ENCODE peak calls at places on chromosomes 7 and 10, in nine cellular contexts. I is PC-3, J is GM13977, Z is Calu3, X is hypothalamus, K is neural crest cell, C is NCI-H2081, B is NCI-H446, S is T-helper 2 cell. R is an unnamed sample.

GRCh38 chr10:123221418-123221817 is 67.2 kb downstream of the BUB3 start:
- DNase-seq in B (no peak), C (no peak), S (no peak), Z (no peak), K (no peak), I (no peak), J (no peak), X (no peak), R (no peak)

GRCh38 chr7:70694357-70694908 is 437.5 kb upstream of the GALNT17 start:
- DNase-seq in J (peak), B (no peak), S (no peak), K (peak), I (no peak), Z (no peak), C (peak), X (peak), R (no peak)

GRCh38 chr10:113047963-113048781 is 98.1 kb downstream of the TCF7L2 start:
- DNase-seq in X (no peak), B (no peak), K (no peak), C (peak), S (no peak), Z (no peak), J (no peak), I (no peak), R (no peak)

GRCh38 chr7:85074016-85074415 is 112.8 kb downstream of the SEMA3D start:
- DNase-seq in J (no peak), C (no peak), X (no peak), K (no peak), I (peak), B (no peak), S (no peak), Z (no peak), R (no peak)

GRCh38 chr7:79050592-79050991 is 402.9 kb downstream of the MAGI2 start:
- DNase-seq in Z (no peak), J (no peak), C (no peak), B (peak), I (peak), S (no peak), X (no peak), K (no peak), R (no peak)

GRCh38 chr10:44298713-44299112 is 86.2 kb downstream of the CXCL12 start:
- DNase-seq in C (no peak), I (no peak), J (no peak), K (no peak), X (no peak), B (no peak), S (no peak), Z (no peak), R (no peak)

GRCh38 chr10:30027057-30028005 is 32.1 kb downstream of the JCAD start:
- DNase-seq in J (peak), B (no peak), I (peak), S (peak), C (no peak), X (no peak), K (no peak), Z (peak), R (peak)

GRCh38 chr7:404782-405488 is 114.7 kb downstream of the PDGFA start:
- DNase-seq in S (no peak), C (no peak), B (no peak), J (no peak), I (no peak), X (no peak), K (no peak), Z (no peak), R (no peak)

GRCh38 chr7:106501605-106502580 is 159.1 kb downstream of the CCDC71L start:
- DNase-seq in X (no peak), Z (no peak), S (no peak), J (no peak), K (no peak), B (no peak), C (no peak), I (no peak), R (no peak)

GRCh38 chr10:17878896-17879295 is 69.7 kb downstream of the MRC1 start:
- DNase-seq in B (peak), K (no peak), I (no peak), S (no peak), Z (no peak), C (peak), X (no peak), J (no peak), R (no peak)

GRCh38 chr7:158710651-158711102 is 6.1 kb upstream of the NCAPG2 start:
- DNase-seq in B (no peak), X (no peak), C (no peak), S (no peak), K (no peak), Z (no peak), I (no peak), J (no peak), R (no peak)

GRCh38 chr10:51266496-51266895 is 192.2 kb downstream of the PRKG1 start:
- DNase-seq in Z (no peak), B (no peak), X (no peak), C (no peak), S (no peak), K (no peak), I (no peak), J (no peak), R (no peak)

GRCh38 chr7:43071604-43072003 is 40.8 kb upstream of the HECW1 start:
- DNase-seq in B (no peak), X (no peak), K (peak), Z (peak), J (no peak), C (no peak), S (no peak), I (peak), R (peak)

GRCh38 chr10:30671011-30671616 is 41.6 kb upstream of the LYZL2 start:
- DNase-seq in B (peak), K (peak), J (peak), X (peak), C (peak), I (peak), S (peak), Z (peak), R (peak)

GRCh38 chr10:88409236-88409635 is 173.9 kb downstream of the RNLS start:
- DNase-seq in Z (no peak), B (no peak), I (no peak), S (no peak), K (no peak), C (no peak), J (peak), X (no peak), R (no peak)

GRCh38 chr10:132138596-132138995 is 48.2 kb upstream of the DPYSL4 start:
- DNase-seq in B (no peak), J (no peak), Z (no peak), K (no peak), X (no peak), S (no peak), I (no peak), C (no peak), R (no peak)